ENCODE peak calls at places on chromosome 22, in five cellular contexts. O is aorta; X is lung microvascular endothelial cell; V is activated T-helper 9 cell treated with anti-CD3 and anti-CD28 coated beads, Interleukin-2, amount 50 U/mL, for 16 hours; R is LoVo. N is an unnamed sample.

GRCh38 chr22:33000342-33001280 is 57.6 kb downstream of the SYN3 start:
- DNase-seq in R (no peak), X (peak; percentile 67), V (no peak), O (peak; percentile 86), N (peak; percentile 17)

GRCh38 chr22:19811811-19812771 is 42.6 kb downstream of the GNB1L start:
- DNase-seq in O (peak; percentile 69), X (no peak), V (no peak), R (no peak), N (peak; percentile 5)

GRCh38 chr22:37202001-37202555 is 10.2 kb downstream of the SSTR3 start:
- DNase-seq in X (no peak), O (peak; percentile 47), R (no peak), V (no peak), N (no peak)

GRCh38 chr22:38881464-38881871 is 9.5 kb upstream of the CBX6 start:
- DNase-seq in V (no peak), X (no peak), O (no peak), R (no peak), N (no peak)

GRCh38 chr22:18096823-18097222 is 13.8 kb upstream of the TUBA8 start:
- DNase-seq in O (no peak), V (no peak), X (no peak), R (no peak), N (no peak)

GRCh38 chr22:24189249-24190158 is 8.2 kb downstream of the SUSD2 start:
- DNase-seq in O (peak; percentile 91), X (peak; percentile 76), V (no peak), R (peak; percentile 48), N (peak; percentile 52)

GRCh38 chr22:44171486-44172076 is 9.1 kb upstream of the PARVG start:
- DNase-seq in V (no peak), X (no peak), O (no peak), R (no peak), N (no peak)

GRCh38 chr22:40423246-40423753 is 52.9 kb downstream of the SGSM3 start:
- DNase-seq in O (no peak), V (no peak), X (no peak), R (no peak), N (no peak)

GRCh38 chr22:36010913-36011312 is 17.7 kb downstream of the RBFOX2 start:
- DNase-seq in V (no peak), O (no peak), R (no peak), X (peak; percentile 52), N (no peak)

GRCh38 chr22:26494506-26494905 is 10.8 kb downstream of the SRRD start:
- DNase-seq in R (no peak), O (no peak), X (no peak), V (no peak), N (no peak)

GRCh38 chr22:46122511-46122971 is 27.8 kb upstream of the PPARA start:
- DNase-seq in X (peak; percentile 78), R (peak; percentile 72), O (peak; percentile 94), V (peak; percentile 54), N (peak; percentile 73)

GRCh38 chr22:27130949-27131745 is 473.8 kb downstream of the MIAT start:
- DNase-seq in O (no peak), R (no peak), X (no peak), V (no peak), N (no peak)

GRCh38 chr22:33917744-33918406 is 2.4 kb downstream of the LARGE1 start:
- DNase-seq in V (no peak), O (no peak), R (no peak), X (peak; percentile 31), N (no peak)

GRCh38 chr22:50209893-50210292 is 9.1 kb downstream of the SELENOO start:
- DNase-seq in R (peak; percentile 56), O (peak; percentile 88), V (peak; percentile 42), X (peak; percentile 76), N (peak; percentile 62)

GRCh38 chr22:42996646-42997365 is 18.1 kb downstream of the PACSIN2 start:
- DNase-seq in R (no peak), O (peak; percentile 79), X (no peak), V (no peak), N (no peak)

GRCh38 chr22:50146440-50147228 is 23.9 kb upstream of the PANX2 start:
- DNase-seq in O (peak; percentile 86), R (peak; percentile 33), V (no peak), X (peak; percentile 60), N (no peak)

GRCh38 chr22:28329582-28330073 is 350.0 kb downstream of the TTC28 start:
- DNase-seq in O (no peak), V (no peak), X (peak; percentile 67), R (no peak), N (no peak)

GRCh38 chr22:30286813-30287625 is 2.3 kb downstream of the CASTOR1 start:
- DNase-seq in R (peak; percentile 52), O (peak; percentile 91), X (peak; percentile 81), V (peak; percentile 82), N (peak; percentile 87)

GRCh38 chr22:20226077-20226716 is 41.9 kb downstream of the RTN4R start:
- DNase-seq in X (no peak), R (no peak), O (no peak), V (no peak), N (no peak)

N was measured in stimulated activated naive CD8-positive, alpha-beta T cell treated with anti-CD3 and anti-CD28 coated beads, Interleukin-15, amount 100 ng/mL, for 72 hours.